ENCODE peak calls at places on chromosomes 16 and 17, in five cellular contexts. S, D, Y, B and E are unnamed samples. For H3K36me3, the result is how much of the 10 kb centered on the place peaks cover.

GRCh38 chr17:77591231-77591785 is 367.2 kb upstream of the TNRC6C start:
- DNase-seq in S (no peak), D (no peak), Y (no peak), B (no peak), E (no peak)

GRCh38 chr16:65306313-65306712 is 184.4 kb upstream of the CDH11 start:
- DNase-seq in S (no peak), D (no peak), Y (no peak), B (no peak), E (no peak)

GRCh38 chr16:425740-426114 is 278 bp downstream of the RAB11FIP3 start:
- DNase-seq in S (no peak), D (peak), Y (no peak), B (no peak), E (peak)

GRCh38 chr16:21126518-21126917 is 24.1 kb downstream of the DNAH3 start:
- DNase-seq in S (no peak), D (no peak), Y (no peak), B (no peak), E (peak)

GRCh38 chr16:84048306-84048705 is 5.7 kb upstream of the SLC38A8 start:
- DNase-seq in S (no peak), D (peak), Y (peak), B (peak), E (peak)

GRCh38 chr16:2096853-2097620 is 38.7 kb downstream of the PKD1 start:
- DNase-seq in S (no peak), D (no peak), Y (no peak), B (no peak), E (no peak)

GRCh38 chr16:58086381-58087208 is 42.6 kb downstream of the CFAP20 start:
- DNase-seq in S (no peak), D (no peak), Y (no peak), B (no peak), E (no peak)

GRCh38 chr16:89367538-89368059 is 122.8 kb downstream of the ANKRD11 start:
- DNase-seq in S (no peak), D (no peak), Y (no peak), B (no peak), E (no peak)

GRCh38 chr17:68849673-68850260 is 105.4 kb downstream of the ABCA8 start:
- DNase-seq in S (no peak), D (no peak), Y (no peak), B (no peak), E (no peak)

GRCh38 chr16:75116081-75116910 is at the start of gene LDHD:
- DNase-seq in S (peak), D (peak), Y (peak), B (peak), E (peak)

GRCh38 chr16:66551362-66551761 is 1.0 kb upstream of the CKLF start:
- DNase-seq in S (no peak), D (no peak), Y (no peak), B (no peak), E (peak)

DNA sequence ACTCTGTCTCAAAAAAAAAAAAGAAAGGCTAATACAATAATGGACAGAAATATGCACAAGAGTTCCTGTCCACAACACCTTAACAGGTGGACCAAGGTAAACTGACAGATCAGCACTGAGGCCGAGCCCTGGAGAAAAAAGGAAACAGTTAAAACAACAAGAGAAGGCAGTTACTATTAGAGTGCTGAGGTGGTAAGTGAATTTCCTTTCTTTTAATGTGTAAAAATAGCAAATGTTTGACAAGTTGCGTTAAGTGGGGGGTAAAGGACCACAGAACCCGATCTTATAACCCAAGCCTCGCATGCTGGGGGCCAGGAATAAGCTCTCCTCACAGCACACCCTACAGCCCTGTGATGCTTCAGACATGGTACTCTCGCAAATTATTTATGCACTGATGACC is 24.8 kb downstream of the TXNDC11 start:
- DNase-seq in S (no peak), D (no peak), Y (no peak), B (no peak), E (no peak)
- H3K36me3 ChIP-seq in S (under half), D (under half), Y (half or more), B (under half), E (under half)

GRCh38 chr17:16075949-16076348 is 76.3 kb downstream of the TTC19 start:
- DNase-seq in S (no peak), D (no peak), Y (no peak), B (no peak), E (no peak)
- H3K36me3 ChIP-seq in S (half or more), D (under half), Y (half or more), B (under half), E (under half)

DNA sequence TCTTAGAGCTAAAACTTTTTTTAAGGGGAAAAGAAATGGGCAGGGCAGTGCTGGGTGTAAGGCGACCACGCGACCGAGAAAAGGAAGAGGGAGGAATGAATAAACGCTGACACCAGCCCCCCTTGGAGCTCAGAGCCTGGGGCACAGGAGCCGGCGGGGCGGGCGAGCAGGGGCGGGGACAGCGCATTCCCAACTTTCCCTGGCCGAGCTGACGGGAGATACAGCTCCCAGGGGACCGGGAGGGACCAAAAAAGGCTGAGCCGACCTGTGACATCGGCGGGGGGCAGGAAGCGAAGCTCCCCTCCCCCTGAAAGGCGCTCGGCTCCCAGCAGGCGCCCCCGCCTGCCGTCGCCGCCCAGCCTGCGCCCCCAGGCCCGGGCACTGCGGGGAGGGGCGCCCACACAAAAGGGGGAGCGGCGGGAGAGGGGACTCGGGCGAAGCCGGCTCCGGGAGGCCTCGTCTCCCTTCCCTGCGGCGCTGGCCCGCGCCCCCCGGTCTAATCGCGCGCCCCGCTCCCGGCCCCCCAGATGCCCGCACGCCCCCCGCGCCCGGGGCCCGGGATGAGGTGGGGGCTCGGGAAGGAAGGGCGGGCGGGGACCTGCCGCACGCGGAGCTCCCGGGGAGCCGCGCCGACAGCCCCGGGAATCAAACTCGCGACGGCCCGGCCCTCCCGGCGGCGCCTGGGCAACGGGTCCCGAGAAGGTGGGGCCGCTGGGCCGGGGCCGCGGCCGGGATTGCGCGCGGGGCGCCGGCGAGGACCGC is 610 bp downstream of the CUEDC1 start:
- DNase-seq in S (peak), D (peak), Y (peak), B (peak), E (peak)
- H3K36me3 ChIP-seq in S (under half), D (under half), Y (under half), B (under half), E (under half)

GRCh38 chr17:75147878-75148546 is 6.3 kb downstream of the JPT1 start:
- DNase-seq in S (no peak), D (no peak), Y (no peak), B (peak), E (no peak)
- H3K36me3 ChIP-seq in S (under half), D (under half), Y (under half), B (under half), E (under half)

GRCh38 chr17:37019117-37019744 is 70.5 kb downstream of the AATF start:
- DNase-seq in S (no peak), D (no peak), Y (no peak), B (no peak), E (peak)

GRCh38 chr17:37017355-37017754 is 68.6 kb downstream of the AATF start:
- DNase-seq in S (no peak), D (no peak), Y (no peak), B (no peak), E (no peak)

GRCh38 chr17:37024181-37024637 is 75.5 kb downstream of the AATF start:
- DNase-seq in S (peak), D (no peak), Y (no peak), B (no peak), E (peak)

GRCh38 chr17:37025241-37025640 is 76.5 kb downstream of the AATF start:
- DNase-seq in S (no peak), D (no peak), Y (no peak), B (no peak), E (no peak)

GRCh38 chr17:37019745-37020129 is 71.0 kb downstream of the AATF start:
- DNase-seq in S (no peak), D (no peak), Y (no peak), B (no peak), E (no peak)
- H3K36me3 ChIP-seq in S (under half), D (under half), Y (under half), B (under half), E (under half)

DNA sequence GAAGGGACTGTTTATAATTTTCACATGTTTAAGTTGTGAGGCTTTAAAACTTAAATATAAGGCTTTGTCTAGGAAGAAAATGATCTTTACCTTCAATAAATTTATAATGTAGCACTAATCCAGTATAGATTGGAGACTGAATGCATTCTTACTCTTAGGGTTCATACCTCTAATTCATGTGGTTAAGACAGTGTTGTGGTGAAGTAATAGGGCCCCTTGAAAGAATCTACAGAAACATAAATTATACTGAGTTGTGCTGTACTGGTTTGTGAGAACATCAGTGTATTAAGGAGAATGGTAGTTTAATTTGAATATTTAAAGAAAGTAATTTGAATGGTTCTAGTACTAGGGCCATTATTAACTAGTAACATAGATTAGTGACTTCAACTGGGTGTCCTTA is 13.7 kb downstream of the HAPSTR1 start:
- DNase-seq in S (no peak), D (no peak), Y (no peak), B (no peak), E (no peak)
- H3K36me3 ChIP-seq in S (half or more), D (under half), Y (under half), B (under half), E (under half)